ENCODE peak calls at places on chromosomes 7 and 10, in seven cellular contexts. One of them, this sample, is unnamed.

GRCh38 chr10:61842755-61843497 is 58.6 kb upstream of the ARID5B start:
- DNase-seq in choroid plexus epithelial cell: peak
- DNase-seq in PC-3: peak
- DNase-seq in fibroblast of mammary gland: peak
- DNase-seq in A549: no peak
- DNase-seq in left lung: no peak
- DNase-seq in fibroblast of lung: no peak
- DNase-seq in this sample: peak

GRCh38 chr7:150973571-150974451 is 4.3 kb downstream of the KCNH2 start:
- DNase-seq in choroid plexus epithelial cell: no peak
- DNase-seq in PC-3: no peak
- DNase-seq in fibroblast of mammary gland: no peak
- DNase-seq in A549: no peak
- DNase-seq in left lung: peak
- DNase-seq in fibroblast of lung: no peak
- DNase-seq in this sample: peak

GRCh38 chr10:21978191-21978862 is 25.2 kb downstream of the DNAJC1 start:
- DNase-seq in choroid plexus epithelial cell: peak
- DNase-seq in PC-3: peak
- DNase-seq in fibroblast of mammary gland: peak
- DNase-seq in A549: no peak
- DNase-seq in left lung: no peak
- DNase-seq in fibroblast of lung: peak
- DNase-seq in this sample: peak

GRCh38 chr10:108392286-108392685 is 1227.8 kb upstream of the SORCS1 start:
- DNase-seq in choroid plexus epithelial cell: peak
- DNase-seq in PC-3: peak
- DNase-seq in fibroblast of mammary gland: peak
- DNase-seq in A549: no peak
- DNase-seq in left lung: no peak
- DNase-seq in fibroblast of lung: peak
- DNase-seq in this sample: peak

GRCh38 chr7:36265720-36266119 is 112.7 kb downstream of the EEPD1 start:
- DNase-seq in choroid plexus epithelial cell: peak
- DNase-seq in PC-3: no peak
- DNase-seq in fibroblast of mammary gland: no peak
- DNase-seq in A549: no peak
- DNase-seq in left lung: no peak
- DNase-seq in fibroblast of lung: no peak
- DNase-seq in this sample: peak

GRCh38 chr10:110498982-110499795 is 1.5 kb downstream of the DUSP5 start:
- DNase-seq in choroid plexus epithelial cell: peak
- DNase-seq in PC-3: peak
- DNase-seq in fibroblast of mammary gland: peak
- DNase-seq in A549: peak
- DNase-seq in left lung: no peak
- DNase-seq in fibroblast of lung: peak
- DNase-seq in this sample: peak

GRCh38 chr10:93754761-93755160 is 3.0 kb upstream of the LGI1 start:
- DNase-seq in choroid plexus epithelial cell: no peak
- DNase-seq in PC-3: no peak
- DNase-seq in fibroblast of mammary gland: no peak
- DNase-seq in A549: no peak
- DNase-seq in left lung: no peak
- DNase-seq in fibroblast of lung: no peak
- DNase-seq in this sample: no peak

GRCh38 chr7:84060760-84061261 is 133.8 kb downstream of the SEMA3A start:
- DNase-seq in choroid plexus epithelial cell: peak
- DNase-seq in PC-3: peak
- DNase-seq in fibroblast of mammary gland: peak
- DNase-seq in A549: peak
- DNase-seq in left lung: no peak
- DNase-seq in fibroblast of lung: no peak
- DNase-seq in this sample: peak

GRCh38 chr7:15571303-15571878 is 9.6 kb upstream of the AGMO start:
- DNase-seq in choroid plexus epithelial cell: peak
- DNase-seq in PC-3: peak
- DNase-seq in fibroblast of mammary gland: peak
- DNase-seq in A549: no peak
- DNase-seq in left lung: no peak
- DNase-seq in fibroblast of lung: peak
- DNase-seq in this sample: peak

GRCh38 chr10:15263657-15264323 is 95.3 kb upstream of the NMT2 start:
- DNase-seq in choroid plexus epithelial cell: no peak
- DNase-seq in PC-3: no peak
- DNase-seq in fibroblast of mammary gland: no peak
- DNase-seq in A549: no peak
- DNase-seq in left lung: no peak
- DNase-seq in fibroblast of lung: no peak
- DNase-seq in this sample: no peak

GRCh38 chr10:110919349-110919931 is at the start of gene SHOC2:
- DNase-seq in choroid plexus epithelial cell: no peak
- DNase-seq in PC-3: peak
- DNase-seq in fibroblast of mammary gland: no peak
- DNase-seq in A549: no peak
- DNase-seq in left lung: peak
- DNase-seq in fibroblast of lung: no peak
- DNase-seq in this sample: peak

GRCh38 chr7:21851445-21852043 is 94.2 kb downstream of the CDCA7L start:
- DNase-seq in choroid plexus epithelial cell: peak
- DNase-seq in PC-3: no peak
- DNase-seq in fibroblast of mammary gland: no peak
- DNase-seq in A549: no peak
- DNase-seq in left lung: no peak
- DNase-seq in fibroblast of lung: no peak
- DNase-seq in this sample: no peak

GRCh38 chr7:1912472-1913289 is 242.6 kb downstream of the ELFN1 start:
- DNase-seq in choroid plexus epithelial cell: peak
- DNase-seq in PC-3: no peak
- DNase-seq in fibroblast of mammary gland: peak
- DNase-seq in A549: no peak
- DNase-seq in left lung: peak
- DNase-seq in fibroblast of lung: peak
- DNase-seq in this sample: no peak

GRCh38 chr7:33185786-33186185 is 56.4 kb downstream of the BBS9 start:
- DNase-seq in choroid plexus epithelial cell: peak
- DNase-seq in PC-3: peak
- DNase-seq in fibroblast of mammary gland: peak
- DNase-seq in A549: peak
- DNase-seq in left lung: no peak
- DNase-seq in fibroblast of lung: peak
- DNase-seq in this sample: peak

GRCh38 chr7:56009695-56010094 is 41.5 kb downstream of the PSPH start:
- DNase-seq in choroid plexus epithelial cell: no peak
- DNase-seq in PC-3: no peak
- DNase-seq in fibroblast of mammary gland: no peak
- DNase-seq in A549: no peak
- DNase-seq in left lung: no peak
- DNase-seq in fibroblast of lung: no peak
- DNase-seq in this sample: peak

GRCh38 chr10:63829573-63830149 is 308.5 kb downstream of the REEP3 start:
- DNase-seq in choroid plexus epithelial cell: no peak
- DNase-seq in PC-3: no peak
- DNase-seq in fibroblast of mammary gland: no peak
- DNase-seq in A549: no peak
- DNase-seq in left lung: no peak
- DNase-seq in fibroblast of lung: no peak
- DNase-seq in this sample: no peak

DNA sequence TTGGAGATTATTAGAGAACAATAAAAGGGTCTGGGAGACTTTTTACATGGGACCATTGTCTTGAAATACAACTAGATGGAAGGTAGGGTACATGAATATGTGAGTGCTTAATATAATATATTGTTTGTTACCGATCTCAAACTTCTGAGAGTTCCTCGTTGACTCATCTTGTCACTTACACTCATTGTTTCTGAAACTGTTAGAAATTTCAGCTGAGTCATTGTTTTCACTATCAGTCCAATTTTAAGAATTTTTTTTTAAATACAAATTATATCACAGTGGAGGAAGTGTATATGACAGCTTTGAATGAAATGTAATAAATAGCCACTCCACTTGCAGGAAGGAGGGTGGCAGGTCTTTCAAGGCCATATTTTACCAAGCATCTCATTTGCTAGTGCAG is 1404.3 kb upstream of the CELF2 start:
- DNase-seq in choroid plexus epithelial cell: peak
- DNase-seq in PC-3: no peak
- DNase-seq in fibroblast of mammary gland: peak
- DNase-seq in A549: no peak
- DNase-seq in left lung: no peak
- DNase-seq in fibroblast of lung: peak
- DNase-seq in this sample: no peak
- H3K4me3 ChIP-seq in choroid plexus epithelial cell: no peak
- H3K4me3 ChIP-seq in PC-3: no peak
- H3K4me3 ChIP-seq in fibroblast of mammary gland: no peak
- H3K4me3 ChIP-seq in A549: no peak
- H3K4me3 ChIP-seq in left lung: no peak
- H3K4me3 ChIP-seq in fibroblast of lung: no peak
- H3K4me3 ChIP-seq in this sample: no peak

GRCh38 chr7:29841926-29842671 is 35.8 kb downstream of the WIPF3 start:
- DNase-seq in choroid plexus epithelial cell: no peak
- DNase-seq in PC-3: no peak
- DNase-seq in fibroblast of mammary gland: no peak
- DNase-seq in A549: no peak
- DNase-seq in left lung: no peak
- DNase-seq in fibroblast of lung: no peak
- DNase-seq in this sample: no peak
- TF ChIP-seq CTCF in choroid plexus epithelial cell: no peak
- TF ChIP-seq CTCF in PC-3: no peak
- TF ChIP-seq CTCF in fibroblast of mammary gland: no peak
- TF ChIP-seq CTCF in A549: no peak
- TF ChIP-seq CTCF in left lung: no peak
- TF ChIP-seq CTCF in fibroblast of lung: no peak
- TF ChIP-seq CTCF in this sample: no peak

GRCh38 chr10:121627810-121628209 is 29.6 kb upstream of the FGFR2 start:
- DNase-seq in choroid plexus epithelial cell: no peak
- DNase-seq in PC-3: peak
- DNase-seq in fibroblast of mammary gland: no peak
- DNase-seq in A549: no peak
- DNase-seq in left lung: no peak
- DNase-seq in fibroblast of lung: no peak
- DNase-seq in this sample: peak
- H3K4me3 ChIP-seq in choroid plexus epithelial cell: no peak
- H3K4me3 ChIP-seq in PC-3: no peak
- H3K4me3 ChIP-seq in fibroblast of mammary gland: no peak
- H3K4me3 ChIP-seq in A549: no peak
- H3K4me3 ChIP-seq in left lung: no peak
- H3K4me3 ChIP-seq in fibroblast of lung: no peak
- H3K4me3 ChIP-seq in this sample: no peak

DNA sequence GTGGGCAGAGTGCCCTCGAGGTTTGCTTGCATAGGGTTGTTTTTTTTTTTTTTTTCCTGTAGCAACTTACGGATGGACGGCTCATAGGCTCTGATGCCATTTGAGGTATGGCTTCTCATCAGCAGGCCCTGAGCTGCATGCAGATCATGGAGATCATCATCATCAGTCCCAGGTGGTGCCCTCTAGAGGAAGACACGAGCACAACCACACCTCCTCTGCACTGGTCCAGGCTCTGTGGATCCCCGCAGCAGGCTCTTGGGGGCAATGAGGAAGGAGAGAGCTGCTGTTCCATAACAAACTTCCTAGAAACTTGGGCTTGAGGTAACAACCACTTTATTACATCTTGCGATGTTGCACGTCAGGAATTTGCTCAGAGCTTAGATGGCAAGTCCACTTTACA is 132.7 kb upstream of the CXCL12 start:
- DNase-seq in choroid plexus epithelial cell: no peak
- DNase-seq in PC-3: peak
- DNase-seq in fibroblast of mammary gland: no peak
- DNase-seq in A549: no peak
- DNase-seq in left lung: no peak
- DNase-seq in fibroblast of lung: no peak
- DNase-seq in this sample: no peak
- TF ChIP-seq CTCF in choroid plexus epithelial cell: peak
- TF ChIP-seq CTCF in PC-3: peak
- TF ChIP-seq CTCF in fibroblast of mammary gland: peak
- TF ChIP-seq CTCF in A549: no peak
- TF ChIP-seq CTCF in left lung: no peak
- TF ChIP-seq CTCF in fibroblast of lung: peak
- TF ChIP-seq CTCF in this sample: no peak

DNA sequence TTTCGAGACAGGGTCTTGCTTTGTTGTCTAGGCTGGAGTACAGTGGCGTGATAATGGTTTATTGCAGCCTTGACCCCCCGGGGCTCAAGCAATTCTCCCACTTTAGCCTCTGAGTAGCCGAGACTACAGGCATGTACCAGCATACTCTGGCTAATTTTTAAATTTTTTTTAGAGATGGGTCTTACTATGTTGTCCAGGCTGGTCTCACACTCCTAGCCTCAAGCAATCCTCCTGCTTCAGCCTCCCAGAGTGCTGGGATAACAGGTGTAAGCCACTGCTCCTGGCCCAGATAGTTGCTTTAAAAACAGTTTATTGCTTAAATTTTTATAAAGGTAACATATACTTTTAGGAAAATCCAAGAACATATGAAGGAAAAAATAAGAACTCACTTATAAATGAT is 26.3 kb downstream of the NEURL1 start:
- DNase-seq in choroid plexus epithelial cell: no peak
- DNase-seq in PC-3: no peak
- DNase-seq in fibroblast of mammary gland: no peak
- DNase-seq in A549: no peak
- DNase-seq in left lung: no peak
- DNase-seq in fibroblast of lung: no peak
- DNase-seq in this sample: no peak
- H3K4me3 ChIP-seq in choroid plexus epithelial cell: no peak
- H3K4me3 ChIP-seq in PC-3: no peak
- H3K4me3 ChIP-seq in fibroblast of mammary gland: no peak
- H3K4me3 ChIP-seq in A549: no peak
- H3K4me3 ChIP-seq in left lung: no peak
- H3K4me3 ChIP-seq in fibroblast of lung: no peak
- H3K4me3 ChIP-seq in this sample: no peak

DNA sequence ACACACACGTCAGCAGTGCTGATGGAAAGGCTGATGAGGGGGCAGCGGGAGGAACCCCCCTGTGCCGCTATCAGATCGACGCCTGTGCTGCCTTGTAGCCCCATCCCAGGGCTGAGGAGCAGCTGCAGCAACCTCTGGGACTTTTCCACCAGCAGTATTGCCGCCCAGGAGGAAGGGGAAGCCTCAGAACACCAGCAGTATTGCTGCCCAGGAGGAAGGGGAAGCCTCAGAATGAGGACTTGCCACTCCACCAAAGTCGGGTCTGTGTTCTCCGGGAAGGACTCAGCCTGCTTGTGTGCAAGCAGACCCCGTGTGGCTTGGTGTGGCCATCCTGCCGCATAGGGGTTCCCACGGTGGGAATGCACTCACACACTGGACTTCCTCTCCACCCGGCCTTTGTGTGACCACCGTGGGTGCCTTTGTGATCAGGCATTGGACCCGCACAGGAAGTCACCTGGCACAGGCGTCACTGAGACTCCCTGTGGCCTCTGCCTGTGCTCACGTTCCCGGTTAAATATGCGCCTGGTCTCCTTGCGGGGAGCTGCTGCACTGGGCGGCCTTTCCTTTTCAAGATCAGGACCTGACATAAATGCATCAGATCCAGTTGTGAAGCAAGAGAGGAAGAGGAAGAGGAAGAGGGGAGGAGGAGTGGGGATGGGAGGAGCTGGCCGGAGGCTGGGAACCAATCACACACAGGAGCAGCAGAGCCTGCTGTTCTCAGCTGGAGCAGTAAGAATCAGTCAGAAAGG is 248.5 kb downstream of the DNAJB6 start:
- DNase-seq in choroid plexus epithelial cell: peak
- DNase-seq in PC-3: no peak
- DNase-seq in fibroblast of mammary gland: no peak
- DNase-seq in A549: no peak
- DNase-seq in left lung: no peak
- DNase-seq in fibroblast of lung: no peak
- DNase-seq in this sample: no peak
- TF ChIP-seq CTCF in choroid plexus epithelial cell: no peak
- TF ChIP-seq CTCF in PC-3: no peak
- TF ChIP-seq CTCF in fibroblast of mammary gland: no peak
- TF ChIP-seq CTCF in A549: no peak
- TF ChIP-seq CTCF in left lung: no peak
- TF ChIP-seq CTCF in fibroblast of lung: no peak
- TF ChIP-seq CTCF in this sample: no peak

This sample was measured in epithelial cell of esophagus.